ENCODE peak calls at places on chromosomes 7 and 10, in ten cellular contexts. K is AG04450; S is activated T-helper 1 cell treated with anti-CD3 and anti-CD28 coated beads, Interleukin-12 subunit alpha, Interleukin-12 subunit beta, Interleukin-2, Interleukin-4 antibody, amounts not matched to agents 30 ng/mL and 10 ng/mL and 1 ng/mL, durations not matched to agents 14 hours and 24 hours and 36 hours; U is iPS-NIHi11; T is fibroblast of gingiva; N is Peyer's patch; G is astrocyte of the hippocampus; E is AML-193; R is BJ; Q is fibroblast of mammary gland. J is an unnamed sample.
A peak's percentile ranks its signal among the peaks of the same experiment; 100 is the strongest.

GRCh38 chr10:131024259-131025131 is 287.0 kb downstream of the TCERG1L start:
- DNase-seq in K (no peak), S (no peak), U (no peak), T (no peak), N (peak; percentile 22), G (no peak), E (no peak), R (no peak), Q (no peak), J (no peak)

GRCh38 chr7:77791336-77791735 is 6.9 kb downstream of the TMEM60 start:
- DNase-seq in K (no peak), S (no peak), U (no peak), T (no peak), N (no peak), G (no peak), E (no peak), R (no peak), Q (no peak), J (no peak)

GRCh38 chr7:151415375-151416112 is 5.7 kb upstream of the WDR86 start:
- DNase-seq in K (no peak), S (no peak), U (no peak), T (peak; percentile 51), N (no peak), G (no peak), E (peak; percentile 91), R (no peak), Q (peak; percentile 72), J (no peak)

GRCh38 chr10:35307297-35307696 is 29.0 kb upstream of the CCNY start:
- DNase-seq in K (no peak), S (no peak), U (no peak), T (no peak), N (no peak), G (peak; percentile 55), E (no peak), R (no peak), Q (peak; percentile 72), J (no peak)

GRCh38 chr7:151808296-151809155 is 68.4 kb downstream of the PRKAG2 start:
- DNase-seq in K (no peak), S (no peak), U (no peak), T (peak; percentile 38), N (peak; percentile 79), G (peak; percentile 53), E (no peak), R (no peak), Q (no peak), J (no peak)

GRCh38 chr10:112958275-112958995 is 8.4 kb downstream of the TCF7L2 start:
- DNase-seq in K (peak; percentile 84), S (no peak), U (peak; percentile 11), T (peak; percentile 90), N (no peak), G (peak; percentile 87), E (no peak), R (peak; percentile 98), Q (peak; percentile 97), J (no peak)

GRCh38 chr7:93921190-93921585 is 347 bp upstream of the GNG11 start:
- DNase-seq in K (no peak), S (no peak), U (no peak), T (peak; percentile 3), N (no peak), G (no peak), E (no peak), R (no peak), Q (no peak), J (no peak)

GRCh38 chr7:93629291-93629801 is 54.8 kb upstream of the CALCR start:
- DNase-seq in K (no peak), S (no peak), U (no peak), T (no peak), N (no peak), G (no peak), E (no peak), R (no peak), Q (peak; percentile 1), J (no peak)

GRCh38 chr7:106421181-106421762 is 136.5 kb upstream of the NAMPT start:
- DNase-seq in K (peak; percentile 83), S (no peak), U (no peak), T (peak; percentile 97), N (peak; percentile 48), G (peak; percentile 87), E (peak; percentile 87), R (peak; percentile 75), Q (peak; percentile 94), J (no peak)

GRCh38 chr10:18607503-18607902 is 43.9 kb downstream of the NSUN6 start:
- DNase-seq in K (peak; percentile 49), S (no peak), U (peak; percentile 26), T (peak; percentile 89), N (no peak), G (peak; percentile 84), E (no peak), R (no peak), Q (peak; percentile 93), J (no peak)

GRCh38 chr10:60351191-60351853 is 38.4 kb downstream of the ANK3 start:
- DNase-seq in K (no peak), S (no peak), U (no peak), T (no peak), N (no peak), G (no peak), E (no peak), R (no peak), Q (no peak), J (peak; percentile 71)

GRCh38 chr7:66376264-66376945 is 171.3 kb downstream of the TPST1 start:
- DNase-seq in K (no peak), S (no peak), U (no peak), T (no peak), N (no peak), G (no peak), E (no peak), R (no peak), Q (no peak), J (no peak)

GRCh38 chr7:44646176-44646920 is 39.9 kb downstream of the OGDH start:
- DNase-seq in K (no peak), S (no peak), U (no peak), T (peak; percentile 80), N (no peak), G (no peak), E (no peak), R (no peak), Q (no peak), J (no peak)

GRCh38 chr7:84263106-84263505 is 68.5 kb upstream of the SEMA3A start:
- DNase-seq in K (no peak), S (no peak), U (no peak), T (no peak), N (no peak), G (no peak), E (no peak), R (no peak), Q (no peak), J (no peak)

GRCh38 chr10:11865561-11865960 is 42.4 kb downstream of the PROSER2 start:
- DNase-seq in K (no peak), S (no peak), U (no peak), T (no peak), N (no peak), G (no peak), E (no peak), R (no peak), Q (no peak), J (no peak)

GRCh38 chr7:44376429-44377133 is 51.2 kb upstream of the CAMK2B start:
- DNase-seq in K (no peak), S (no peak), U (no peak), T (no peak), N (no peak), G (no peak), E (no peak), R (no peak), Q (no peak), J (no peak)

GRCh38 chr10:78277734-78278404 is 244.2 kb downstream of the RPS24 start:
- DNase-seq in K (no peak), S (no peak), U (no peak), T (peak; percentile 81), N (no peak), G (peak; percentile 75), E (no peak), R (no peak), Q (peak; percentile 77), J (no peak)

GRCh38 chr7:94671444-94672235 is 15.7 kb upstream of the SGCE start:
- DNase-seq in K (no peak), S (no peak), U (no peak), T (no peak), N (no peak), G (no peak), E (no peak), R (no peak), Q (no peak), J (no peak)

J was measured in B cell.